ENCODE peak calls at places on chromosomes 12 and 14, in seven cellular contexts. S is astrocyte of the cerebellum, K is cardiac fibroblast, F is K562, E is coronary artery, Y is A549, C is omental fat pad. T is an unnamed sample.

GRCh38 chr12:14473707-14474287 is 93.9 kb downstream of the PLBD1 start:
- DNase-seq in S (no peak), K (peak; percentile 34), F (no peak), E (no peak), Y (peak; percentile 50), C (no peak), T (no peak)

GRCh38 chr12:100553851-100554404 is 19.6 kb upstream of the GAS2L3 start:
- DNase-seq in S (no peak), K (no peak), F (no peak), E (no peak), Y (peak; percentile 16), C (no peak), T (no peak)

GRCh38 chr14:75905505-75905904 is 76.3 kb downstream of the TGFB3 start:
- DNase-seq in S (no peak), K (peak; percentile 77), F (no peak), E (no peak), Y (no peak), C (no peak), T (no peak)

GRCh38 chr14:35898217-35898775 is 72.2 kb downstream of the BRMS1L start:
- DNase-seq in S (no peak), K (no peak), F (no peak), E (no peak), Y (no peak), C (no peak), T (no peak)

GRCh38 chr14:61145258-61145902 is 135.8 kb downstream of the TMEM30B start:
- DNase-seq in S (peak; percentile 77), K (peak; percentile 87), F (no peak), E (no peak), Y (no peak), C (no peak), T (no peak)

GRCh38 chr14:77989441-77989891 is 180.7 kb upstream of the NRXN3 start:
- DNase-seq in S (no peak), K (no peak), F (no peak), E (no peak), Y (no peak), C (no peak), T (no peak)

GRCh38 chr14:23863836-23864235 is 89.7 kb upstream of the DHRS4 start:
- DNase-seq in S (no peak), K (no peak), F (no peak), E (no peak), Y (no peak), C (no peak), T (no peak)

GRCh38 chr12:62655524-62656160 is 189.0 kb downstream of the MON2 start:
- DNase-seq in S (no peak), K (no peak), F (no peak), E (no peak), Y (no peak), C (no peak), T (no peak)

GRCh38 chr12:110677206-110677911 is 11.6 kb downstream of the HVCN1 start:
- DNase-seq in S (peak; percentile 6), K (no peak), F (no peak), E (no peak), Y (no peak), C (no peak), T (no peak)

GRCh38 chr14:104795781-104796681 is 483 bp upstream of the AKT1 start:
- DNase-seq in S (no peak), K (peak; percentile 58), F (peak; percentile 82), E (no peak), Y (no peak), C (no peak), T (peak; percentile 65)

GRCh38 chr12:6282453-6282840 is 28.0 kb upstream of the PLEKHG6 start:
- DNase-seq in S (no peak), K (no peak), F (no peak), E (no peak), Y (no peak), C (no peak), T (no peak)

GRCh38 chr12:90695415-90695814 is 259.6 kb downstream of the CCER1 start:
- DNase-seq in S (no peak), K (peak; percentile 20), F (no peak), E (no peak), Y (no peak), C (no peak), T (no peak)

GRCh38 chr12:14514154-14514842 is 53.4 kb downstream of the PLBD1 start:
- DNase-seq in S (peak; percentile 5), K (peak; percentile 57), F (peak; percentile 7), E (no peak), Y (peak; percentile 23), C (no peak), T (no peak)

GRCh38 chr12:41869432-41869831 is 275.2 kb downstream of the GXYLT1 start:
- DNase-seq in S (no peak), K (no peak), F (no peak), E (no peak), Y (no peak), C (no peak), T (no peak)

GRCh38 chr12:42588981-42589464 is 523 bp downstream of the PRICKLE1 start:
- DNase-seq in S (no peak), K (peak; percentile 36), F (peak; percentile 15), E (peak; percentile 74), Y (peak; percentile 31), C (no peak), T (peak; percentile 57)

GRCh38 chr12:92424338-92424737 is 278.5 kb upstream of the PLEKHG7 start:
- DNase-seq in S (no peak), K (peak; percentile 48), F (no peak), E (no peak), Y (no peak), C (no peak), T (no peak)

GRCh38 chr14:104732931-104733681 is 9.1 kb downstream of the ADSS1 start:
- DNase-seq in S (no peak), K (no peak), F (no peak), E (no peak), Y (peak; percentile 62), C (no peak), T (no peak)

GRCh38 chr12:124543591-124544310 is 23.7 kb downstream of the NCOR2 start:
- DNase-seq in S (no peak), K (no peak), F (no peak), E (no peak), Y (no peak), C (no peak), T (no peak)

GRCh38 chr12:124544983-124545382 is 22.4 kb downstream of the NCOR2 start:
- DNase-seq in S (no peak), K (no peak), F (no peak), E (no peak), Y (no peak), C (no peak), T (no peak)

GRCh38 chr12:124543052-124543590 is 24.3 kb downstream of the NCOR2 start:
- DNase-seq in S (no peak), K (no peak), F (no peak), E (no peak), Y (peak; percentile 60), C (no peak), T (peak; percentile 39)

GRCh38 chr12:124545508-124546418 is 21.6 kb downstream of the NCOR2 start:
- DNase-seq in S (no peak), K (no peak), F (no peak), E (no peak), Y (no peak), C (no peak), T (no peak)

DNA sequence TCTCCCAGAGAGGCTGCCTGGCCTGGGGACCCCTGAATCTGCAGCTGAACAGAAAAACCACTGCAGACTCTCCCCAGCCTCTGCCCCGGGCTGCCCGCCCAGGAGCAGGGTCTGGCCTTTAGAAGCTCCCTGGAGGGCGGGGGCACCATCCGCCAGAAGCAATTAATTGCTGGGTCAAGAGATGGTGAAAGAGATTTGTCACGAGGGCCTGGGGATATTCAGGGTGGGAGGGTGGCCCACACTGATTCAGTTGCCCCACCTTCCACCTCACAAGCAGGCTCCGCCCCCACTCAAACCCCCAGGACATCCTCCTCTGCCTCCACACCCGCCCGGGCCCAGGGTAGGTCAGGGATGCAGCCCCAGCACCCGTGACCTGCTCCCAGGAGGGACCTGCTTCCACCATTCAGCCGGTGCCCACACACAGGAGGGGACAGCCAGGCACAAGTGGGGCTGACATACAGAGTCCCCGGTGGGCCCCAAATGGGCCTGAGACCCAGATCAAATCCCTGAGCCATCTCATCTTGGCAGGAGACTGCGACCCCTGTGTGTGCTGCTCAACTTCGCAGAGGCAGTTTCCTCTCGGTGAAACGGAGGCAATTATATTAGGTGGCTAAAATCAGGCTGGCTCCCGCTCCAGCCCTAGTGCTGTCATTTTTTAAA is 23.0 kb downstream of the NCOR2 start:
- DNase-seq in S (no peak), K (no peak), F (no peak), E (no peak), Y (no peak), C (no peak), T (no peak)
- TF ChIP-seq CTCF in S (no peak), K (no peak), F (no peak), E (no peak), Y (no peak), C (no peak), T (no peak)

GRCh38 chr12:46904406-46905240 is 78.8 kb upstream of the SLC38A4 start:
- DNase-seq in S (no peak), K (peak; percentile 16), F (no peak), E (no peak), Y (no peak), C (no peak), T (no peak)
- TF ChIP-seq CTCF in S (no peak), K (no peak), F (no peak), E (no peak), Y (no peak), C (no peak), T (no peak)

GRCh38 chr14:90561031-90561430 is 164.2 kb downstream of the CALM1 start:
- DNase-seq in S (no peak), K (no peak), F (no peak), E (no peak), Y (no peak), C (no peak), T (no peak)
- TF ChIP-seq CTCF in S (no peak), K (no peak), F (no peak), E (no peak), Y (no peak), C (no peak), T (no peak)

GRCh38 chr14:102509744-102510615 is at the start of gene ANKRD9:
- DNase-seq in S (peak; percentile 76), K (peak; percentile 97), F (peak; percentile 95), E (peak; percentile 93), Y (peak; percentile 93), C (peak; percentile 80), T (peak; percentile 94)
- TF ChIP-seq CTCF in S (no peak), K (no peak), F (no peak), E (no peak), Y (no peak), C (no peak), T (no peak)

GRCh38 chr14:99885649-99885958 is 92.4 kb downstream of the EML1 start:
- DNase-seq in S (no peak), K (no peak), F (no peak), E (no peak), Y (no peak), C (no peak), T (no peak)
- TF ChIP-seq CTCF in S (no peak), K (no peak), F (no peak), E (no peak), Y (no peak), C (no peak), T (peak; percentile 22)